ENCODE peak calls at places on chromosome 18, in eight cellular contexts. U is left lung, M is heart left ventricle, F is A549, X is breast epithelium, H is HCT116, S is mammary epithelial cell, C is kidney. P is an unnamed sample. For H3K4me1, the result is how much of the 10 kb centered on the place peaks cover.

GRCh38 chr18:60082282-60082681 is 182.5 kb downstream of the PMAIP1 start:
- DNase-seq in U (no peak), M (no peak), F (no peak), X (no peak), H (no peak), S (no peak), C (no peak), P (no peak)

GRCh38 chr18:50560681-50561629 is 1.1 kb downstream of the MAPK4 start:
- DNase-seq in U (peak), M (peak), F (no peak), X (no peak), H (no peak), S (no peak), C (peak), P (peak)

GRCh38 chr18:26540041-26540628 is 8.2 kb downstream of the KCTD1 start:
- DNase-seq in U (no peak), M (no peak), F (peak), X (no peak), H (no peak), S (peak), C (no peak), P (no peak)

GRCh38 chr18:74870950-74871349 is 273.3 kb downstream of the ZNF407 start:
- DNase-seq in U (no peak), M (no peak), F (no peak), X (no peak), H (no peak), S (no peak), C (no peak), P (no peak)

GRCh38 chr18:50631831-50632285 is 72.0 kb downstream of the MAPK4 start:
- DNase-seq in U (no peak), M (no peak), F (no peak), X (no peak), H (no peak), S (no peak), C (no peak), P (no peak)

GRCh38 chr18:23138470-23138869 is 3.2 kb downstream of the CABLES1 start:
- DNase-seq in U (no peak), M (peak), F (no peak), X (no peak), H (no peak), S (no peak), C (no peak), P (peak)

GRCh38 chr18:68456985-68457384 is 257.9 kb downstream of the TMX3 start:
- DNase-seq in U (no peak), M (no peak), F (no peak), X (no peak), H (no peak), S (no peak), C (no peak), P (no peak)

GRCh38 chr18:74806700-74807416 is 209.2 kb downstream of the ZNF407 start:
- DNase-seq in U (no peak), M (no peak), F (peak), X (no peak), H (peak), S (peak), C (no peak), P (no peak)

GRCh38 chr18:22841840-22842239 is 91.3 kb upstream of the RBBP8 start:
- DNase-seq in U (no peak), M (no peak), F (no peak), X (peak), H (no peak), S (no peak), C (no peak), P (no peak)

GRCh38 chr18:49332679-49333078 is 127.8 kb downstream of the DYM start:
- DNase-seq in U (no peak), M (no peak), F (no peak), X (no peak), H (no peak), S (no peak), C (no peak), P (no peak)

GRCh38 chr18:59500765-59501164 is 141.7 kb upstream of the LMAN1 start:
- DNase-seq in U (no peak), M (no peak), F (no peak), X (no peak), H (no peak), S (peak), C (no peak), P (no peak)

GRCh38 chr18:56982756-56983155 is 164.1 kb upstream of the BOD1L2 start:
- DNase-seq in U (no peak), M (no peak), F (no peak), X (no peak), H (no peak), S (no peak), C (no peak), P (no peak)

GRCh38 chr18:984004-984403 is 79.3 kb downstream of the ADCYAP1 start:
- DNase-seq in U (no peak), M (no peak), F (no peak), X (no peak), H (no peak), S (no peak), C (no peak), P (no peak)

GRCh38 chr18:50507120-50507590 is 52.7 kb upstream of the MAPK4 start:
- DNase-seq in U (no peak), M (peak), F (peak), X (peak), H (no peak), S (peak), C (peak), P (no peak)

GRCh38 chr18:28189400-28190239 is 12.7 kb upstream of the CDH2 start:
- DNase-seq in U (no peak), M (no peak), F (peak), X (no peak), H (peak), S (peak), C (no peak), P (no peak)

GRCh38 chr18:9130806-9131205 is 5.8 kb upstream of the ANKRD12 start:
- DNase-seq in U (no peak), M (no peak), F (no peak), X (no peak), H (no peak), S (no peak), C (no peak), P (no peak)

GRCh38 chr18:59748628-59749360 is 51.6 kb upstream of the CCBE1 start:
- DNase-seq in U (no peak), M (no peak), F (peak), X (no peak), H (peak), S (peak), C (no peak), P (no peak)

GRCh38 chr18:28439870-28440269 is 262.9 kb upstream of the CDH2 start:
- DNase-seq in U (no peak), M (no peak), F (peak), X (no peak), H (no peak), S (no peak), C (no peak), P (no peak)

GRCh38 chr18:52339891-52340371 is at the start of gene DCC:
- DNase-seq in U (peak), M (no peak), F (peak), X (no peak), H (no peak), S (peak), C (peak), P (peak)

GRCh38 chr18:49766646-49767045 is 46.7 kb downstream of the ACAA2 start:
- DNase-seq in U (no peak), M (no peak), F (no peak), X (no peak), H (no peak), S (no peak), C (no peak), P (no peak)

GRCh38 chr18:23377669-23378469 is 75.2 kb upstream of the RIOK3 start:
- DNase-seq in U (no peak), M (no peak), F (peak), X (no peak), H (peak), S (peak), C (no peak), P (no peak)

GRCh38 chr18:11051462-11051861 is 97.9 kb downstream of the PIEZO2 start:
- DNase-seq in U (no peak), M (no peak), F (no peak), X (no peak), H (no peak), S (no peak), C (no peak), P (no peak)

GRCh38 chr18:11533942-11534496 is 75.4 kb upstream of the SLC35G4 start:
- DNase-seq in U (no peak), M (no peak), F (no peak), X (no peak), H (no peak), S (no peak), C (no peak), P (no peak)

GRCh38 chr18:23136326-23137092 is 1.2 kb downstream of the CABLES1 start:
- DNase-seq in U (peak), M (peak), F (no peak), X (peak), H (no peak), S (peak), C (peak), P (peak)

GRCh38 chr18:41391616-41392610 is 563.1 kb upstream of the PIK3C3 start:
- DNase-seq in U (peak), M (no peak), F (peak), X (no peak), H (no peak), S (peak), C (peak), P (peak)

GRCh38 chr18:63271881-63272299 is 47.7 kb downstream of the BCL2 start:
- DNase-seq in U (no peak), M (peak), F (no peak), X (no peak), H (no peak), S (no peak), C (no peak), P (no peak)

GRCh38 chr18:70494524-70494923 is 205.7 kb downstream of the SOCS6 start:
- DNase-seq in U (no peak), M (no peak), F (no peak), X (no peak), H (no peak), S (no peak), C (no peak), P (no peak)

GRCh38 chr18:2792395-2792794 is 54.4 kb upstream of the EMILIN2 start:
- DNase-seq in U (no peak), M (no peak), F (no peak), X (no peak), H (no peak), S (no peak), C (no peak), P (no peak)

GRCh38 chr18:55054591-55054990 is 95.3 kb upstream of the CCDC68 start:
- DNase-seq in U (no peak), M (no peak), F (no peak), X (no peak), H (no peak), S (no peak), C (no peak), P (no peak)

GRCh38 chr18:58937913-58938312 is 73.2 kb downstream of the ZNF532 start:
- DNase-seq in U (no peak), M (no peak), F (no peak), X (no peak), H (no peak), S (no peak), C (no peak), P (no peak)

GRCh38 chr18:39434223-39434622 is 1868.6 kb upstream of the CELF4 start:
- DNase-seq in U (no peak), M (no peak), F (no peak), X (no peak), H (no peak), S (no peak), C (no peak), P (no peak)

GRCh38 chr18:45464619-45465018 is 150.7 kb upstream of the SLC14A2 start:
- DNase-seq in U (no peak), M (no peak), F (no peak), X (no peak), H (no peak), S (no peak), C (no peak), P (peak)

GRCh38 chr18:67154979-67155378 is 361.5 kb downstream of the DSEL start:
- DNase-seq in U (no peak), M (no peak), F (no peak), X (no peak), H (no peak), S (no peak), C (no peak), P (no peak)

GRCh38 chr18:13448028-13448795 is 229.7 kb downstream of the LDLRAD4 start:
- DNase-seq in U (no peak), M (no peak), F (no peak), X (no peak), H (no peak), S (no peak), C (no peak), P (no peak)

GRCh38 chr18:36398419-36398818 is 100.9 kb downstream of the FHOD3 start:
- DNase-seq in U (no peak), M (no peak), F (no peak), X (peak), H (no peak), S (peak), C (no peak), P (no peak)
- H3K4me1 ChIP-seq in U (under half), M (under half), F (under half), X (under half), H (under half), S (under half), C (under half), P (under half)

DNA sequence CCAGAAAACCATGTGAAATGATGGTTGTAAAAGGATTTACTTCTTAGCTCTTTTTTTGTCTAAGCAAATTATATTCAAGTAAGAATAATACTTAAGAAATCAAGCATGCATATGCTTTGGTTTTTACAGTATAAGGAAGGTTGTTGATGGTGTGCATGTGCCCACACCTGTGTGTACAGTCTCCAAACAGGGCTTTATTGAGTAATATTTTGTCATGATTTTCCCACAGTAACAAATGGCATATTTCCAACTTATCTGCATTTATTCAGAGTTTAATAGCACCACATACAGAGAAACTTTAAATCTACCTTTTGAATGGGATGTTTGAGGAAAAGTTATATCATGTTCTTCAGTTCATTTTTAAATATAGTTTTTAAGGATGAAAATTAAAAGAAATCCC is 76.5 kb upstream of the DSG1 start:
- DNase-seq in U (no peak), M (no peak), F (no peak), X (no peak), H (no peak), S (peak), C (no peak), P (no peak)
- H3K4me3 ChIP-seq in U (no peak), M (no peak), F (no peak), X (no peak), H (peak), S (no peak), C (no peak), P (no peak)

DNA sequence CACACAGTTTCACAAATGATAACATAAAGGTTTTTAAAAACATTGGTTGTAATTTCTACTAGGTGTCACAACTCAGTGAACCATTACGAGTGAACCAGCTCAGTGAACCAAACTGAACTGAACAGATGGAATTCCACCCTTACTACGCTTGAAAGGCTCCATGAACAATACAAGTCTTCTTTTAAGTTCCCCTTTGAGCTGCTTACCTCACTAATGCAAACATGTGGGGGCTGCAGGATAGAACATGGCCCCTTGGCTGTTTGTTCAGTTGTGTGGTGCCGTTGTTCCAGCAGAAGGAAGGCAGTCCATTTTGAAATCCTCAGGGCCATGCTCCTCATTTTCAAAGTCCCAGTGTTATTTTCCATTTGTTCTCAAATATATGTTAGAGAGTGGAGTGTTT is 30.7 kb upstream of the KLHL14 start:
- DNase-seq in U (no peak), M (no peak), F (no peak), X (no peak), H (no peak), S (no peak), C (no peak), P (no peak)
- H3K4me1 ChIP-seq in U (under half), M (under half), F (under half), X (under half), H (under half), S (under half), C (under half), P (under half)

GRCh38 chr18:61608306-61608705 is 275.1 kb downstream of the CDH20 start:
- DNase-seq in U (no peak), M (no peak), F (no peak), X (no peak), H (no peak), S (no peak), C (no peak), P (no peak)

GRCh38 chr18:61606759-61607158 is 273.5 kb downstream of the CDH20 start:
- DNase-seq in U (no peak), M (peak), F (peak), X (peak), H (peak), S (peak), C (peak), P (no peak)

GRCh38 chr18:61602836-61603235 is 269.6 kb downstream of the CDH20 start:
- DNase-seq in U (no peak), M (no peak), F (no peak), X (no peak), H (no peak), S (no peak), C (no peak), P (no peak)

GRCh38 chr18:61606068-61606660 is 272.9 kb downstream of the CDH20 start:
- DNase-seq in U (no peak), M (peak), F (peak), X (peak), H (no peak), S (peak), C (peak), P (no peak)

DNA sequence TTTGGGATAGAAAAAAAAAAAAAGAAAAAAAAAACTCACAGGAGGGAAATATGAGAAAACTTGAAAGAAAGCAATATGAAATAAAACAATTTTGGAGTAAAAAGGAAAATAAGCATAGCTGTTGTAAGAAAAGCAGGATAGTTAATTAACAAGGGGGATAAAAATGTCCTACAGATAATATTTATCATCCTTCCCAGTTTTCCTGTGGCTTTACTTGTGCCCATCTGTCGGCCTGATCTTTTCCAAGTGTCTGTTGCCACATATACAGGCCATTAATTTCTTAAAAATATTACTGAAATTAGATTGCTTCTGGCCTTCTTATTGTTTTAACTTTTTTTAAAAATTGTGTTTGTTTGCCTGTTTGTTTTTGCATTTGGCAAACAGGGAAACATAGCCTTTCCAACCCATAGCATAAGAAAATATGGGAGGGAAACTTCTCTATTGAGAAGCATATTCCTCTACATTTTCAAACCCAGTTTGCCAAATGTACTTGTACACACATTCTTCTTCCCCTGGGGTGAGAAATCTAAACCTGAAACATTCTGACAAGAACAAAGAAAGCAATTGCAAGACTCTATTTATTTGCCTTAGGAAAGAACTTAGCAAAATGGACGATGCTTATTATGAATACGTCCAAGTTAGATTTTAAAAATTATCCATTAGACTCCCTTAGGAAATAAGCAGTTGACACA is 272.3 kb downstream of the CDH20 start:
- DNase-seq in U (no peak), M (no peak), F (no peak), X (no peak), H (no peak), S (no peak), C (no peak), P (no peak)
- H3K4me3 ChIP-seq in U (no peak), M (peak), F (peak), X (peak), H (peak), S (peak), C (peak), P (no peak)

DNA sequence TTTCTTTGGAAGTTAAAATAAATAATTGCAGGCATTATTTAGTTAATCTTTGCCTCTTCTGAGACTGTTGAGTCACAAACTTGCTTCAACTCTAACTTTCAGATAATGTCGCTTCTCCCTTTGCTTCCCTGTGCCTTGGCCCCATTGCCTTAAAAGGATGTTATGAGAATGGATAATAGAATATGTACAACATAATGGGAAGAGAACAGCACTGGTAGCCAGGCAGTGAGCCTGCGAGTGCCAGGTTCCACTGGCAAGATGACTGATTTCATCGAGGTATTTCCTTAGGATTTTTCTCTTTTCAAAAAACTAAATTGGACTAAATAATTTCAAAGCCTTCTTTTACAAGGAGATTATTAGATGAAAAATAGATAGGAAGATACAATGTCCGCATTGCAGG is 420.9 kb downstream of the TGIF1 start:
- DNase-seq in U (no peak), M (no peak), F (no peak), X (no peak), H (no peak), S (no peak), C (no peak), P (no peak)
- H3K4me1 ChIP-seq in U (under half), M (under half), F (under half), X (under half), H (under half), S (under half), C (under half), P (under half)